ENCODE peak calls at places on chromosome 7, in ten cellular contexts. One of them, this sample, is unnamed.

GRCh38 chr7:43784030-43785001 is 25.8 kb downstream of the BLVRA start:
- DNase-seq in SK-N-SH: no peak
- DNase-seq in coronary artery: no peak
- DNase-seq in tibial nerve: no peak
- DNase-seq in aorta: no peak
- DNase-seq in mammary epithelial cell: no peak
- DNase-seq in CD8-positive, alpha-beta T cell: no peak
- DNase-seq in DND-41: no peak
- DNase-seq in GM23248: peak; percentile 31
- DNase-seq in esophagus squamous epithelium: no peak
- DNase-seq in this sample: no peak

GRCh38 chr7:105267244-105267643 is 121.5 kb downstream of the SRPK2 start:
- DNase-seq in tibial nerve: no peak
- DNase-seq in aorta: no peak
- DNase-seq in mammary epithelial cell: no peak
- DNase-seq in SK-N-SH: no peak
- DNase-seq in esophagus squamous epithelium: no peak
- DNase-seq in GM23248: no peak
- DNase-seq in coronary artery: no peak
- DNase-seq in DND-41: peak; percentile 50
- DNase-seq in CD8-positive, alpha-beta T cell: no peak
- DNase-seq in this sample: no peak

GRCh38 chr7:20301311-20301939 is 29.3 kb upstream of the ITGB8 start:
- DNase-seq in GM23248: peak; percentile 53
- DNase-seq in coronary artery: no peak
- DNase-seq in aorta: no peak
- DNase-seq in CD8-positive, alpha-beta T cell: no peak
- DNase-seq in esophagus squamous epithelium: no peak
- DNase-seq in tibial nerve: no peak
- DNase-seq in mammary epithelial cell: peak; percentile 59
- DNase-seq in SK-N-SH: no peak
- DNase-seq in DND-41: no peak
- DNase-seq in this sample: no peak

GRCh38 chr7:11620822-11621395 is 211.1 kb downstream of the THSD7A start:
- DNase-seq in coronary artery: no peak
- DNase-seq in SK-N-SH: no peak
- DNase-seq in DND-41: no peak
- DNase-seq in CD8-positive, alpha-beta T cell: no peak
- DNase-seq in esophagus squamous epithelium: no peak
- DNase-seq in GM23248: no peak
- DNase-seq in tibial nerve: no peak
- DNase-seq in mammary epithelial cell: no peak
- DNase-seq in aorta: no peak
- DNase-seq in this sample: no peak

GRCh38 chr7:51471199-51472016 is 154.8 kb upstream of the COBL start:
- DNase-seq in DND-41: no peak
- DNase-seq in mammary epithelial cell: no peak
- DNase-seq in SK-N-SH: peak; percentile 69
- DNase-seq in aorta: no peak
- DNase-seq in CD8-positive, alpha-beta T cell: no peak
- DNase-seq in coronary artery: no peak
- DNase-seq in GM23248: no peak
- DNase-seq in esophagus squamous epithelium: no peak
- DNase-seq in tibial nerve: no peak
- DNase-seq in this sample: no peak

GRCh38 chr7:21338728-21339164 is 89.1 kb upstream of the SP4 start:
- DNase-seq in esophagus squamous epithelium: no peak
- DNase-seq in CD8-positive, alpha-beta T cell: peak; percentile 18
- DNase-seq in DND-41: no peak
- DNase-seq in GM23248: no peak
- DNase-seq in tibial nerve: no peak
- DNase-seq in aorta: no peak
- DNase-seq in mammary epithelial cell: no peak
- DNase-seq in coronary artery: no peak
- DNase-seq in SK-N-SH: no peak
- DNase-seq in this sample: peak; percentile 92

GRCh38 chr7:94941844-94942632 is 34.6 kb downstream of the PPP1R9A start:
- DNase-seq in SK-N-SH: no peak
- DNase-seq in DND-41: no peak
- DNase-seq in tibial nerve: no peak
- DNase-seq in mammary epithelial cell: no peak
- DNase-seq in coronary artery: no peak
- DNase-seq in GM23248: no peak
- DNase-seq in aorta: no peak
- DNase-seq in CD8-positive, alpha-beta T cell: no peak
- DNase-seq in esophagus squamous epithelium: no peak
- DNase-seq in this sample: no peak

GRCh38 chr7:425794-426188 is 93.9 kb downstream of the PDGFA start:
- DNase-seq in SK-N-SH: no peak
- DNase-seq in CD8-positive, alpha-beta T cell: no peak
- DNase-seq in mammary epithelial cell: no peak
- DNase-seq in aorta: no peak
- DNase-seq in tibial nerve: no peak
- DNase-seq in DND-41: no peak
- DNase-seq in GM23248: peak; percentile 19
- DNase-seq in coronary artery: no peak
- DNase-seq in esophagus squamous epithelium: no peak
- DNase-seq in this sample: no peak

GRCh38 chr7:123770378-123770777 is 21.6 kb upstream of the WASL start:
- DNase-seq in coronary artery: no peak
- DNase-seq in DND-41: no peak
- DNase-seq in CD8-positive, alpha-beta T cell: no peak
- DNase-seq in esophagus squamous epithelium: no peak
- DNase-seq in mammary epithelial cell: peak; percentile 97
- DNase-seq in GM23248: peak; percentile 80
- DNase-seq in aorta: no peak
- DNase-seq in tibial nerve: no peak
- DNase-seq in SK-N-SH: no peak
- DNase-seq in this sample: no peak

GRCh38 chr7:150755473-150756099 is 18.4 kb downstream of the GIMAP5 start:
- DNase-seq in aorta: no peak
- DNase-seq in tibial nerve: no peak
- DNase-seq in SK-N-SH: no peak
- DNase-seq in CD8-positive, alpha-beta T cell: peak; percentile 60
- DNase-seq in GM23248: no peak
- DNase-seq in coronary artery: no peak
- DNase-seq in mammary epithelial cell: peak; percentile 11
- DNase-seq in esophagus squamous epithelium: no peak
- DNase-seq in DND-41: peak; percentile 89
- DNase-seq in this sample: peak; percentile 39

GRCh38 chr7:69060516-69060915 is 537.8 kb upstream of the AUTS2 start:
- DNase-seq in coronary artery: no peak
- DNase-seq in mammary epithelial cell: no peak
- DNase-seq in tibial nerve: no peak
- DNase-seq in GM23248: no peak
- DNase-seq in SK-N-SH: no peak
- DNase-seq in CD8-positive, alpha-beta T cell: no peak
- DNase-seq in esophagus squamous epithelium: no peak
- DNase-seq in aorta: no peak
- DNase-seq in DND-41: no peak
- DNase-seq in this sample: no peak

GRCh38 chr7:139846297-139846696 is 17.2 kb downstream of the TBXAS1 start:
- DNase-seq in tibial nerve: no peak
- DNase-seq in coronary artery: no peak
- DNase-seq in GM23248: no peak
- DNase-seq in mammary epithelial cell: no peak
- DNase-seq in aorta: no peak
- DNase-seq in esophagus squamous epithelium: no peak
- DNase-seq in SK-N-SH: no peak
- DNase-seq in CD8-positive, alpha-beta T cell: no peak
- DNase-seq in DND-41: no peak
- DNase-seq in this sample: no peak

GRCh38 chr7:22943997-22944396 is 69.9 kb downstream of the HYCC1 start:
- DNase-seq in esophagus squamous epithelium: no peak
- DNase-seq in mammary epithelial cell: no peak
- DNase-seq in aorta: no peak
- DNase-seq in DND-41: no peak
- DNase-seq in CD8-positive, alpha-beta T cell: no peak
- DNase-seq in tibial nerve: peak; percentile 6
- DNase-seq in coronary artery: no peak
- DNase-seq in GM23248: peak; percentile 60
- DNase-seq in SK-N-SH: no peak
- DNase-seq in this sample: no peak

GRCh38 chr7:55112056-55112455 is 93.2 kb downstream of the EGFR start:
- DNase-seq in SK-N-SH: no peak
- DNase-seq in aorta: no peak
- DNase-seq in GM23248: no peak
- DNase-seq in DND-41: no peak
- DNase-seq in esophagus squamous epithelium: no peak
- DNase-seq in tibial nerve: no peak
- DNase-seq in CD8-positive, alpha-beta T cell: no peak
- DNase-seq in mammary epithelial cell: no peak
- DNase-seq in coronary artery: no peak
- DNase-seq in this sample: no peak
- H3K27ac ChIP-seq in SK-N-SH: no peak overlapping the region
- H3K27ac ChIP-seq in aorta: no peak overlapping the region
- H3K27ac ChIP-seq in GM23248: no peak overlapping the region
- H3K27ac ChIP-seq in DND-41: no peak overlapping the region
- H3K27ac ChIP-seq in esophagus squamous epithelium: peak overlapping the region; percentile 89
- H3K27ac ChIP-seq in tibial nerve: peak overlapping the region; percentile 56
- H3K27ac ChIP-seq in CD8-positive, alpha-beta T cell: no peak overlapping the region
- H3K27ac ChIP-seq in mammary epithelial cell: peak overlapping the region; percentile 91
- H3K27ac ChIP-seq in coronary artery: no peak overlapping the region
- H3K27ac ChIP-seq in this sample: no peak overlapping the region

GRCh38 chr7:98321301-98321700 is 39.8 kb downstream of the BRI3 start:
- DNase-seq in CD8-positive, alpha-beta T cell: no peak
- DNase-seq in tibial nerve: no peak
- DNase-seq in coronary artery: no peak
- DNase-seq in mammary epithelial cell: no peak
- DNase-seq in esophagus squamous epithelium: no peak
- DNase-seq in SK-N-SH: no peak
- DNase-seq in aorta: no peak
- DNase-seq in DND-41: no peak
- DNase-seq in GM23248: no peak
- DNase-seq in this sample: no peak

GRCh38 chr7:98322331-98323260 is 41.1 kb downstream of the BRI3 start:
- DNase-seq in coronary artery: no peak
- DNase-seq in SK-N-SH: no peak
- DNase-seq in GM23248: peak; percentile 13
- DNase-seq in mammary epithelial cell: no peak
- DNase-seq in CD8-positive, alpha-beta T cell: no peak
- DNase-seq in aorta: no peak
- DNase-seq in esophagus squamous epithelium: no peak
- DNase-seq in tibial nerve: no peak
- DNase-seq in DND-41: no peak
- DNase-seq in this sample: no peak

GRCh38 chr7:98319176-98319575 is 37.7 kb downstream of the BRI3 start:
- DNase-seq in CD8-positive, alpha-beta T cell: no peak
- DNase-seq in coronary artery: no peak
- DNase-seq in mammary epithelial cell: no peak
- DNase-seq in tibial nerve: no peak
- DNase-seq in GM23248: no peak
- DNase-seq in aorta: no peak
- DNase-seq in esophagus squamous epithelium: no peak
- DNase-seq in SK-N-SH: no peak
- DNase-seq in DND-41: no peak
- DNase-seq in this sample: no peak

GRCh38 chr7:98324782-98325181 is 43.3 kb downstream of the BRI3 start:
- DNase-seq in CD8-positive, alpha-beta T cell: no peak
- DNase-seq in DND-41: no peak
- DNase-seq in coronary artery: no peak
- DNase-seq in SK-N-SH: no peak
- DNase-seq in GM23248: no peak
- DNase-seq in aorta: no peak
- DNase-seq in mammary epithelial cell: no peak
- DNase-seq in esophagus squamous epithelium: no peak
- DNase-seq in tibial nerve: no peak
- DNase-seq in this sample: no peak

DNA sequence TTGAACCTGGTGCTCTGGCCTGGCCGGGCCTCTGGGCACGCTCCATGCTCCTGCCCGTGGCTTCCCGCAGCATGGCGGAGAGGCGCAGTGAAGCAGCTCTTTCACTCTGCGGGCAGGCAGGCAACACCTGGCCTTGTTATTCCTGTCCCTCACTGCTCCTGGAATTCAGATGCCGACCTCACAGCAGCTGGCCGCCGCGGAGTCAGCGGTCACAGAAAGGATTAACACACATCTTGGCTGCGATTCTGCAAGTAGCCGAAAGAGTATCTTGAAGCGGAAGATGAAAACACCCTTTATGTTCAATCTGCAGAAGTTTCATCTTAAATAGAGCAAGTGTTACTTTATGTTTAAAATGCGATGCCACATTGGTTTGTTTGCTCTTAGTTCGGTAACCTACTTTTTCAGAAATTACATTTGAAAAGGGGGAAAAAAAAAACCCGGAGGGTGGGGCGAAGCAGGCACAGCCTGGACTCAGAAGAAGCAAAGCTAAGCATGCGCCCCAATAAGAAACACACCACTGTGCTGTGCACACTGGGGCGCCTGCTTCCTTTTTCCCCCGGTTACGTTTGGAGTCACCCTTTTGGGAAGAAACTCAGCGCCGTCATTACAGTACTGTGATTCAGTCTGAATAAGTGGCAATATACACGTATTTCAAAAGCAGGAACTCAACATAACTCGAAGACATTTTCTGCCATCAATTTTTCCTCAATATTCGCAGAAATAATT is 42.3 kb downstream of the BRI3 start:
- DNase-seq in SK-N-SH: no peak
- DNase-seq in tibial nerve: no peak
- DNase-seq in GM23248: peak; percentile 24
- DNase-seq in coronary artery: no peak
- DNase-seq in mammary epithelial cell: no peak
- DNase-seq in aorta: no peak
- DNase-seq in esophagus squamous epithelium: no peak
- DNase-seq in CD8-positive, alpha-beta T cell: no peak
- DNase-seq in DND-41: no peak
- DNase-seq in this sample: no peak
- H3K27ac ChIP-seq in SK-N-SH: no peak overlapping the region
- H3K27ac ChIP-seq in tibial nerve: no peak overlapping the region
- H3K27ac ChIP-seq in GM23248: no peak overlapping the region
- H3K27ac ChIP-seq in coronary artery: no peak overlapping the region
- H3K27ac ChIP-seq in mammary epithelial cell: no peak overlapping the region
- H3K27ac ChIP-seq in aorta: no peak overlapping the region
- H3K27ac ChIP-seq in esophagus squamous epithelium: no peak overlapping the region
- H3K27ac ChIP-seq in CD8-positive, alpha-beta T cell: no peak overlapping the region
- H3K27ac ChIP-seq in DND-41: no peak overlapping the region
- H3K27ac ChIP-seq in this sample: no peak overlapping the region

GRCh38 chr7:114930107-114930521 is 8.2 kb downstream of the MDFIC start:
- DNase-seq in tibial nerve: no peak
- DNase-seq in coronary artery: no peak
- DNase-seq in aorta: no peak
- DNase-seq in CD8-positive, alpha-beta T cell: no peak
- DNase-seq in esophagus squamous epithelium: no peak
- DNase-seq in GM23248: peak; percentile 10
- DNase-seq in mammary epithelial cell: no peak
- DNase-seq in SK-N-SH: no peak
- DNase-seq in DND-41: no peak
- DNase-seq in this sample: no peak
- H3K27ac ChIP-seq in tibial nerve: no peak overlapping the region
- H3K27ac ChIP-seq in coronary artery: no peak overlapping the region
- H3K27ac ChIP-seq in aorta: no peak overlapping the region
- H3K27ac ChIP-seq in CD8-positive, alpha-beta T cell: no peak overlapping the region
- H3K27ac ChIP-seq in esophagus squamous epithelium: peak overlapping the region; percentile 12
- H3K27ac ChIP-seq in GM23248: peak overlapping the region; percentile 59
- H3K27ac ChIP-seq in mammary epithelial cell: no peak overlapping the region
- H3K27ac ChIP-seq in SK-N-SH: no peak overlapping the region
- H3K27ac ChIP-seq in DND-41: peak overlapping the region; percentile 70
- H3K27ac ChIP-seq in this sample: peak overlapping the region; percentile 73

DNA sequence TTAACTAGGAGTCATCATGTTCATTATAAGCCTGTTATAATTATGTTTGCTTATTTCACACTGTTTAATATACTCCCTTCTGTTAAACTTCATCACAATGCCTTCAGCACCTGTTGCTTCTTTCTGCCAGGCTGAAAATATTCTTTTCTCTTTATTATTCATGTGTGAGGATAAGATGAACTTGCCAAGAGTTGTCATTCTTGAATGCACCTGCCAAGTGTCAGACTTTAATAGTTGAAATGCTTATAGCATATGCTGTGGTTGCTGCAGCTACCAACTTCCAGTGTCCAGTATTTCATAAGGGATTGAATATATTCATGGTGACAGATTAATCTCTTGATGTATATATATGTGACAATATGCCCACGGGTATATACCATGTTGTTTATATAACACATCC is 339.2 kb upstream of the MEOX2 start:
- DNase-seq in DND-41: no peak
- DNase-seq in coronary artery: no peak
- DNase-seq in CD8-positive, alpha-beta T cell: no peak
- DNase-seq in mammary epithelial cell: no peak
- DNase-seq in tibial nerve: no peak
- DNase-seq in SK-N-SH: no peak
- DNase-seq in GM23248: no peak
- DNase-seq in esophagus squamous epithelium: no peak
- DNase-seq in aorta: no peak
- DNase-seq in this sample: no peak
- H3K27ac ChIP-seq in DND-41: no peak overlapping the region
- H3K27ac ChIP-seq in coronary artery: peak overlapping the region; percentile 82
- H3K27ac ChIP-seq in CD8-positive, alpha-beta T cell: no peak overlapping the region
- H3K27ac ChIP-seq in mammary epithelial cell: no peak overlapping the region
- H3K27ac ChIP-seq in tibial nerve: peak overlapping the region; percentile 79
- H3K27ac ChIP-seq in SK-N-SH: no peak overlapping the region
- H3K27ac ChIP-seq in GM23248: no peak overlapping the region
- H3K27ac ChIP-seq in esophagus squamous epithelium: no peak overlapping the region
- H3K27ac ChIP-seq in aorta: no peak overlapping the region
- H3K27ac ChIP-seq in this sample: no peak overlapping the region

This sample was measured in CD4-positive, CD25-positive, alpha-beta regulatory T cell.